ENCODE peak calls at places on chromosome 14, in nine cellular contexts. One of them, this sample, is unnamed.

GRCh38 chr14:91027556-91027955 is 32.9 kb downstream of the RPS6KA5 start:
- DNase-seq in fibroblast of mammary gland: no peak
- DNase-seq in GM12865: no peak
- DNase-seq in H1: no peak
- DNase-seq in epithelial cell of esophagus: no peak
- DNase-seq in HAP-1: no peak
- DNase-seq in tibial artery: no peak
- DNase-seq in tibial nerve: no peak
- DNase-seq in A549: no peak
- DNase-seq in this sample: no peak

GRCh38 chr14:21047378-21047781 is 5.2 kb downstream of the RNASE7 start:
- DNase-seq in fibroblast of mammary gland: no peak
- DNase-seq in GM12865: no peak
- DNase-seq in H1: no peak
- DNase-seq in epithelial cell of esophagus: no peak
- DNase-seq in HAP-1: no peak
- DNase-seq in tibial artery: no peak
- DNase-seq in tibial nerve: no peak
- DNase-seq in A549: no peak
- DNase-seq in this sample: no peak

GRCh38 chr14:80637726-80638619 is 303.6 kb downstream of the CEP128 start:
- DNase-seq in fibroblast of mammary gland: peak
- DNase-seq in GM12865: no peak
- DNase-seq in H1: no peak
- DNase-seq in epithelial cell of esophagus: no peak
- DNase-seq in HAP-1: no peak
- DNase-seq in tibial artery: no peak
- DNase-seq in tibial nerve: no peak
- DNase-seq in A549: no peak
- DNase-seq in this sample: no peak

GRCh38 chr14:99412122-99413061 is 68.3 kb downstream of the SETD3 start:
- DNase-seq in fibroblast of mammary gland: peak
- DNase-seq in GM12865: no peak
- DNase-seq in H1: peak
- DNase-seq in epithelial cell of esophagus: no peak
- DNase-seq in HAP-1: no peak
- DNase-seq in tibial artery: no peak
- DNase-seq in tibial nerve: no peak
- DNase-seq in A549: no peak
- DNase-seq in this sample: no peak

GRCh38 chr14:103343164-103343879 is 9.3 kb downstream of the EIF5 start:
- DNase-seq in fibroblast of mammary gland: peak
- DNase-seq in GM12865: no peak
- DNase-seq in H1: no peak
- DNase-seq in epithelial cell of esophagus: no peak
- DNase-seq in HAP-1: no peak
- DNase-seq in tibial artery: no peak
- DNase-seq in tibial nerve: no peak
- DNase-seq in A549: no peak
- DNase-seq in this sample: no peak

GRCh38 chr14:59728294-59728693 is 142.3 kb downstream of the RTN1 start:
- DNase-seq in fibroblast of mammary gland: no peak
- DNase-seq in GM12865: no peak
- DNase-seq in H1: no peak
- DNase-seq in epithelial cell of esophagus: no peak
- DNase-seq in HAP-1: no peak
- DNase-seq in tibial artery: no peak
- DNase-seq in tibial nerve: no peak
- DNase-seq in A549: no peak
- DNase-seq in this sample: no peak

GRCh38 chr14:25908707-25909106 is 689.1 kb downstream of the NOVA1 start:
- DNase-seq in fibroblast of mammary gland: no peak
- DNase-seq in GM12865: no peak
- DNase-seq in H1: no peak
- DNase-seq in epithelial cell of esophagus: no peak
- DNase-seq in HAP-1: no peak
- DNase-seq in tibial artery: no peak
- DNase-seq in tibial nerve: no peak
- DNase-seq in A549: no peak
- DNase-seq in this sample: no peak

GRCh38 chr14:96592591-96593388 is 90.6 kb downstream of the PAPOLA start:
- DNase-seq in fibroblast of mammary gland: peak
- DNase-seq in GM12865: peak
- DNase-seq in H1: peak
- DNase-seq in epithelial cell of esophagus: peak
- DNase-seq in HAP-1: peak
- DNase-seq in tibial artery: no peak
- DNase-seq in tibial nerve: no peak
- DNase-seq in A549: peak
- DNase-seq in this sample: no peak

GRCh38 chr14:101367421-101368261 is 193.7 kb upstream of the DIO3 start:
- DNase-seq in fibroblast of mammary gland: no peak
- DNase-seq in GM12865: no peak
- DNase-seq in H1: no peak
- DNase-seq in epithelial cell of esophagus: no peak
- DNase-seq in HAP-1: no peak
- DNase-seq in tibial artery: no peak
- DNase-seq in tibial nerve: no peak
- DNase-seq in A549: no peak
- DNase-seq in this sample: peak

GRCh38 chr14:55926007-55926406 is 192.2 kb upstream of the PELI2 start:
- DNase-seq in fibroblast of mammary gland: no peak
- DNase-seq in GM12865: no peak
- DNase-seq in H1: no peak
- DNase-seq in epithelial cell of esophagus: no peak
- DNase-seq in HAP-1: no peak
- DNase-seq in tibial artery: no peak
- DNase-seq in tibial nerve: no peak
- DNase-seq in A549: no peak
- DNase-seq in this sample: no peak

GRCh38 chr14:92287987-92288386 is 35.0 kb upstream of the SLC24A4 start:
- DNase-seq in fibroblast of mammary gland: no peak
- DNase-seq in GM12865: no peak
- DNase-seq in H1: no peak
- DNase-seq in epithelial cell of esophagus: no peak
- DNase-seq in HAP-1: no peak
- DNase-seq in tibial artery: no peak
- DNase-seq in tibial nerve: no peak
- DNase-seq in A549: no peak
- DNase-seq in this sample: no peak

GRCh38 chr14:65658202-65658601 is 245.7 kb downstream of the FUT8 start:
- DNase-seq in fibroblast of mammary gland: peak
- DNase-seq in GM12865: no peak
- DNase-seq in H1: no peak
- DNase-seq in epithelial cell of esophagus: peak
- DNase-seq in HAP-1: no peak
- DNase-seq in tibial artery: no peak
- DNase-seq in tibial nerve: no peak
- DNase-seq in A549: no peak
- DNase-seq in this sample: no peak

GRCh38 chr14:101039031-101039754 is 135.7 kb upstream of the RTL1 start:
- DNase-seq in fibroblast of mammary gland: no peak
- DNase-seq in GM12865: no peak
- DNase-seq in H1: no peak
- DNase-seq in epithelial cell of esophagus: no peak
- DNase-seq in HAP-1: no peak
- DNase-seq in tibial artery: no peak
- DNase-seq in tibial nerve: no peak
- DNase-seq in A549: no peak
- DNase-seq in this sample: no peak

GRCh38 chr14:81625343-81625742 is 91.7 kb upstream of the SEL1L start:
- DNase-seq in fibroblast of mammary gland: peak
- DNase-seq in GM12865: peak
- DNase-seq in H1: no peak
- DNase-seq in epithelial cell of esophagus: peak
- DNase-seq in HAP-1: no peak
- DNase-seq in tibial artery: no peak
- DNase-seq in tibial nerve: no peak
- DNase-seq in A549: peak
- DNase-seq in this sample: no peak

GRCh38 chr14:60510976-60511599 is 2.1 kb downstream of the SIX6 start:
- DNase-seq in fibroblast of mammary gland: no peak
- DNase-seq in GM12865: no peak
- DNase-seq in H1: no peak
- DNase-seq in epithelial cell of esophagus: no peak
- DNase-seq in HAP-1: no peak
- DNase-seq in tibial artery: no peak
- DNase-seq in tibial nerve: no peak
- DNase-seq in A549: no peak
- DNase-seq in this sample: no peak

GRCh38 chr14:101854366-101854765 is 92.9 kb downstream of the PPP2R5C start:
- DNase-seq in fibroblast of mammary gland: no peak
- DNase-seq in GM12865: no peak
- DNase-seq in H1: no peak
- DNase-seq in epithelial cell of esophagus: peak
- DNase-seq in HAP-1: no peak
- DNase-seq in tibial artery: no peak
- DNase-seq in tibial nerve: no peak
- DNase-seq in A549: no peak
- DNase-seq in this sample: no peak

GRCh38 chr14:54106802-54107377 is 150.3 kb upstream of the BMP4 start:
- DNase-seq in fibroblast of mammary gland: no peak
- DNase-seq in GM12865: no peak
- DNase-seq in H1: no peak
- DNase-seq in epithelial cell of esophagus: no peak
- DNase-seq in HAP-1: no peak
- DNase-seq in tibial artery: no peak
- DNase-seq in tibial nerve: no peak
- DNase-seq in A549: no peak
- DNase-seq in this sample: no peak
- H3K4me3 ChIP-seq in fibroblast of mammary gland: no peak
- H3K4me3 ChIP-seq in GM12865: no peak
- H3K4me3 ChIP-seq in H1: no peak
- H3K4me3 ChIP-seq in epithelial cell of esophagus: no peak
- H3K4me3 ChIP-seq in HAP-1: no peak
- H3K4me3 ChIP-seq in tibial artery: no peak
- H3K4me3 ChIP-seq in tibial nerve: no peak
- H3K4me3 ChIP-seq in A549: no peak
- H3K4me3 ChIP-seq in this sample: no peak

DNA sequence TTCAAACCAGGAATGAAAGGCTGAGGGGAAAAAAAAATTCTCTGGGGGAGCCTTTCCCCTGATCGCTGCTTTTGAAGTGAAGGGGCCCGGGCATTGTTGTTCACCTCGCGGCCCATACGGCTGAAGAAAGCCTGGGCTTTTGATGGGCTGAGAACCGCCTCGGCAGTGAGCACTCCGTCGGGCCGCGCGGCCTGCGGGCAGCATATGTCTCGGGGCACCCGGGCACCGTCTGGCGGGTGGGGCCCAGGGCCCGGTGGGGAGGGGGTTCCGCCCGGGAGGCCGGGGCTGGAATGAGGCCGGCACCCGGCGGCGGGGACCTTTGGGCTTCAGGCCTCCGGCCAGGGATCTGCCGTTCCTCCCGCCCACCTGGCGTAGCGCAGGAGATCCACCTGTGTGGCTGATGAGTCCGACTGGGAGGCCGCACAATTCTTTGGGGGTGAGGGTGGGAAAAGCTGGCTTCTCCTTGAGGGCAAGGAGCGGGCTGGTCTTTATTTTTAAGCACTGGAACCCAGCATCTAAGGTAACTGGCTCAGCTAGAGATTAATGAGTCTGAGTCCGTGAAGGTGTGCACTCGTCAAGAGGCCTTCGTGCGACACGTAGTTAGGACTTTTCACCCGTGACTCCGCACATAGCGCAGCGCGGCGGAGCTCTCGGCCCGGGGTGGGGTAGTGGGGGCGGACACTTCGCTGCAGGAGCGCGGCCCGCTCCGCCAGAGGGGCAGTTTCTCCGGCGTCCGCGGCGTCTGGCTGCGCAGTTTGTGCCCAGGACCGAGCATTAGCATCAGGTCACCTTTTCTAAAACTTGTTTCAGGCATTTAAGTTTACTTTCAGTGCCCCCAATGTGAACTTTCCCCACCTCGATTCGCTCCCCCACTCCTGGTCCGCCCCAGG is 10.6 kb downstream of the FOXA1 start:
- DNase-seq in fibroblast of mammary gland: no peak
- DNase-seq in GM12865: no peak
- DNase-seq in H1: no peak
- DNase-seq in epithelial cell of esophagus: peak
- DNase-seq in HAP-1: no peak
- DNase-seq in tibial artery: no peak
- DNase-seq in tibial nerve: no peak
- DNase-seq in A549: no peak
- DNase-seq in this sample: no peak
- H3K4me3 ChIP-seq in fibroblast of mammary gland: no peak
- H3K4me3 ChIP-seq in GM12865: no peak
- H3K4me3 ChIP-seq in H1: peak
- H3K4me3 ChIP-seq in epithelial cell of esophagus: no peak
- H3K4me3 ChIP-seq in HAP-1: peak
- H3K4me3 ChIP-seq in tibial artery: no peak
- H3K4me3 ChIP-seq in tibial nerve: no peak
- H3K4me3 ChIP-seq in A549: peak
- H3K4me3 ChIP-seq in this sample: peak

GRCh38 chr14:75630695-75631452 is 29.8 kb downstream of the ERG28 start:
- DNase-seq in fibroblast of mammary gland: no peak
- DNase-seq in GM12865: no peak
- DNase-seq in H1: peak
- DNase-seq in epithelial cell of esophagus: no peak
- DNase-seq in HAP-1: no peak
- DNase-seq in tibial artery: no peak
- DNase-seq in tibial nerve: no peak
- DNase-seq in A549: no peak
- DNase-seq in this sample: no peak
- H3K4me3 ChIP-seq in fibroblast of mammary gland: no peak
- H3K4me3 ChIP-seq in GM12865: no peak
- H3K4me3 ChIP-seq in H1: peak
- H3K4me3 ChIP-seq in epithelial cell of esophagus: no peak
- H3K4me3 ChIP-seq in HAP-1: no peak
- H3K4me3 ChIP-seq in tibial artery: no peak
- H3K4me3 ChIP-seq in tibial nerve: no peak
- H3K4me3 ChIP-seq in A549: no peak
- H3K4me3 ChIP-seq in this sample: no peak

GRCh38 chr14:51302319-51303030 is 62.4 kb downstream of the TMX1 start:
- DNase-seq in fibroblast of mammary gland: peak
- DNase-seq in GM12865: no peak
- DNase-seq in H1: no peak
- DNase-seq in epithelial cell of esophagus: peak
- DNase-seq in HAP-1: no peak
- DNase-seq in tibial artery: no peak
- DNase-seq in tibial nerve: no peak
- DNase-seq in A549: no peak
- DNase-seq in this sample: no peak

GRCh38 chr14:51308872-51309271 is 68.8 kb downstream of the TMX1 start:
- DNase-seq in fibroblast of mammary gland: no peak
- DNase-seq in GM12865: no peak
- DNase-seq in H1: no peak
- DNase-seq in epithelial cell of esophagus: no peak
- DNase-seq in HAP-1: no peak
- DNase-seq in tibial artery: no peak
- DNase-seq in tibial nerve: no peak
- DNase-seq in A549: no peak
- DNase-seq in this sample: no peak

GRCh38 chr14:51304956-51305355 is 64.9 kb downstream of the TMX1 start:
- DNase-seq in fibroblast of mammary gland: peak
- DNase-seq in GM12865: no peak
- DNase-seq in H1: no peak
- DNase-seq in epithelial cell of esophagus: peak
- DNase-seq in HAP-1: no peak
- DNase-seq in tibial artery: no peak
- DNase-seq in tibial nerve: no peak
- DNase-seq in A549: peak
- DNase-seq in this sample: no peak

GRCh38 chr14:51305761-51306160 is 65.7 kb downstream of the TMX1 start:
- DNase-seq in fibroblast of mammary gland: no peak
- DNase-seq in GM12865: no peak
- DNase-seq in H1: no peak
- DNase-seq in epithelial cell of esophagus: no peak
- DNase-seq in HAP-1: no peak
- DNase-seq in tibial artery: no peak
- DNase-seq in tibial nerve: no peak
- DNase-seq in A549: no peak
- DNase-seq in this sample: no peak

GRCh38 chr14:51304428-51304827 is 64.4 kb downstream of the TMX1 start:
- DNase-seq in fibroblast of mammary gland: peak
- DNase-seq in GM12865: no peak
- DNase-seq in H1: no peak
- DNase-seq in epithelial cell of esophagus: peak
- DNase-seq in HAP-1: no peak
- DNase-seq in tibial artery: no peak
- DNase-seq in tibial nerve: no peak
- DNase-seq in A549: no peak
- DNase-seq in this sample: no peak
- H3K4me3 ChIP-seq in fibroblast of mammary gland: no peak
- H3K4me3 ChIP-seq in GM12865: no peak
- H3K4me3 ChIP-seq in H1: no peak
- H3K4me3 ChIP-seq in epithelial cell of esophagus: no peak
- H3K4me3 ChIP-seq in HAP-1: no peak
- H3K4me3 ChIP-seq in tibial artery: no peak
- H3K4me3 ChIP-seq in tibial nerve: no peak
- H3K4me3 ChIP-seq in A549: no peak
- H3K4me3 ChIP-seq in this sample: no peak

This sample was measured in vagina.